ENCODE peak calls at places on chromosomes 3 and 15, in five cellular contexts. D is iris pigment epithelial cell, P is ELF-1, M is mesendoderm, B is HFFc6. S is an unnamed sample.
A peak's percentile ranks its signal among the peaks of the same experiment; 100 is the strongest.

GRCh38 chr3:184289426-184289938 is 9.6 kb upstream of the PSMD2 start:
- DNase-seq in D (peak; percentile 48), P (peak; percentile 86), M (peak; percentile 83), B (peak; percentile 27), S (peak; percentile 85)

GRCh38 chr3:153315781-153316180 is 153.8 kb downstream of the RAP2B start:
- DNase-seq in D (no peak), P (no peak), M (no peak), B (peak; percentile 52), S (no peak)

GRCh38 chr3:8301977-8302589 is 199.5 kb upstream of the LMCD1 start:
- DNase-seq in D (peak; percentile 58), P (peak; percentile 34), M (peak; percentile 75), B (peak; percentile 55), S (no peak)

GRCh38 chr3:158768361-158768787 is 33.5 kb upstream of the MFSD1 start:
- DNase-seq in D (peak; percentile 84), P (peak; percentile 40), M (peak; percentile 52), B (peak; percentile 45), S (peak; percentile 75)

GRCh38 chr3:173617490-173617889 is 219.9 kb downstream of the NLGN1 start:
- DNase-seq in D (no peak), P (no peak), M (no peak), B (no peak), S (no peak)

GRCh38 chr3:123546133-123546755 is 38.6 kb downstream of the HACD2 start:
- DNase-seq in D (peak; percentile 86), P (no peak), M (no peak), B (peak; percentile 61), S (no peak)

GRCh38 chr3:27467545-27467944 is 16.6 kb downstream of the SLC4A7 start:
- DNase-seq in D (peak; percentile 60), P (no peak), M (peak; percentile 43), B (peak; percentile 42), S (no peak)

GRCh38 chr15:82530606-82531379 is 9.5 kb downstream of the RPS17 start:
- DNase-seq in D (peak; percentile 59), P (peak; percentile 93), M (peak; percentile 87), B (peak; percentile 61), S (peak; percentile 89)

GRCh38 chr3:114632757-114633424 is 339.1 kb downstream of the TIGIT start:
- DNase-seq in D (no peak), P (no peak), M (no peak), B (no peak), S (no peak)

GRCh38 chr3:156626104-156626503 is 48.3 kb upstream of the TIPARP start:
- DNase-seq in D (no peak), P (no peak), M (no peak), B (no peak), S (no peak)

GRCh38 chr15:39333393-39333792 is 247.5 kb upstream of the THBS1 start:
- DNase-seq in D (no peak), P (no peak), M (no peak), B (no peak), S (no peak)

GRCh38 chr15:88450125-88450798 is 16.9 kb downstream of the MRPL46 start:
- DNase-seq in D (peak; percentile 69), P (peak; percentile 90), M (peak; percentile 85), B (peak; percentile 62), S (peak; percentile 90)

GRCh38 chr3:9169326-9169725 is 80.1 kb downstream of the SRGAP3 start:
- DNase-seq in D (no peak), P (no peak), M (no peak), B (no peak), S (no peak)

GRCh38 chr3:99532246-99532645 is 106.1 kb upstream of the COL8A1 start:
- DNase-seq in D (peak; percentile 93), P (peak; percentile 87), M (peak; percentile 95), B (peak; percentile 68), S (peak; percentile 90)

GRCh38 chr3:97148891-97149290 is 334.5 kb downstream of the EPHA6 start:
- DNase-seq in D (no peak), P (no peak), M (no peak), B (no peak), S (no peak)

GRCh38 chr3:12662593-12663310 is 1.2 kb downstream of the RAF1 start:
- DNase-seq in D (peak; percentile 65), P (peak; percentile 68), M (peak; percentile 77), B (peak; percentile 22), S (peak; percentile 68)

GRCh38 chr15:88028024-88028423 is 228.5 kb downstream of the NTRK3 start:
- DNase-seq in D (no peak), P (no peak), M (no peak), B (no peak), S (no peak)

GRCh38 chr3:134601539-134602439 is 49.0 kb downstream of the KY start:
- DNase-seq in D (peak; percentile 70), P (peak; percentile 90), M (peak; percentile 94), B (peak; percentile 63), S (peak; percentile 90)

GRCh38 chr3:65019412-65020093 is 331.8 kb upstream of the ADAMTS9 start:
- DNase-seq in D (no peak), P (no peak), M (no peak), B (no peak), S (no peak)

GRCh38 chr3:187014417-187014864 is 84.1 kb downstream of the ST6GAL1 start:
- DNase-seq in D (peak; percentile 8), P (no peak), M (no peak), B (peak; percentile 20), S (no peak)

GRCh38 chr15:72521682-72522081 is 47.6 kb downstream of the ARIH1 start:
- DNase-seq in D (peak; percentile 71), P (no peak), M (no peak), B (no peak), S (no peak)

GRCh38 chr3:55085231-55085630 is 157.4 kb upstream of the LRTM1 start:
- DNase-seq in D (no peak), P (no peak), M (no peak), B (no peak), S (no peak)

S was measured in islet precursor cell.